ENCODE peak calls at places on chromosome 15, in ten cellular contexts. A is progenitor cell of endocrine pancreas; K is Jurkat, Clone E6-1; W is WERI-Rb-1; O is activated T-helper 1 cell treated with anti-CD3 and anti-CD28 coated beads, Interleukin-12 subunit alpha, Interleukin-12 subunit beta, Interleukin-2, Interleukin-4 antibody, amounts not matched to agents 30 ng/mL and 10 ng/mL and 1 ng/mL, durations not matched to agents 14 hours and 24 hours and 36 hours; S is substantia nigra; L is aorta; C is activated CD8-positive, alpha-beta T cell treated with anti-CD3 and anti-CD28 coated beads for 36 hours; Y is ELR; T is non-pigmented ciliary epithelial cell. V is an unnamed sample.

GRCh38 chr15:74202461-74203401 is at the start of gene STRA6:
- DNase-seq in A (peak; percentile 38), K (peak; percentile 49), W (peak; percentile 96), O (no peak), S (no peak), L (no peak), C (peak; percentile 42), Y (peak; percentile 54), T (no peak), V (no peak)

GRCh38 chr15:55823191-55823670 is 80.3 kb upstream of the PRTG start:
- DNase-seq in A (no peak), K (no peak), W (no peak), O (no peak), S (no peak), L (no peak), C (no peak), Y (peak; percentile 21), T (no peak), V (no peak)

GRCh38 chr15:74426404-74427281 is 7.1 kb downstream of the SEMA7A start:
- DNase-seq in A (no peak), K (no peak), W (no peak), O (no peak), S (no peak), L (no peak), C (no peak), Y (no peak), T (no peak), V (no peak)

GRCh38 chr15:100020181-100020580 is 286.9 kb upstream of the LYSMD4 start:
- DNase-seq in A (no peak), K (no peak), W (no peak), O (no peak), S (no peak), L (no peak), C (no peak), Y (no peak), T (no peak), V (no peak)

GRCh38 chr15:58506787-58507671 is 75.2 kb downstream of the LIPC start:
- DNase-seq in A (no peak), K (no peak), W (no peak), O (no peak), S (no peak), L (no peak), C (no peak), Y (no peak), T (no peak), V (no peak)

GRCh38 chr15:64112904-64113303 is 17.1 kb downstream of the SNX1 start:
- DNase-seq in A (no peak), K (no peak), W (no peak), O (no peak), S (no peak), L (no peak), C (no peak), Y (peak; percentile 8), T (no peak), V (peak; percentile 57)

GRCh38 chr15:83379574-83379973 is 67.6 kb upstream of the SH3GL3 start:
- DNase-seq in A (no peak), K (no peak), W (no peak), O (no peak), S (no peak), L (no peak), C (no peak), Y (peak; percentile 89), T (no peak), V (no peak)

GRCh38 chr15:86444527-86444926 is 364.9 kb downstream of the AGBL1 start:
- DNase-seq in A (no peak), K (no peak), W (no peak), O (no peak), S (no peak), L (no peak), C (no peak), Y (no peak), T (no peak), V (no peak)

GRCh38 chr15:63476229-63476632 is 28.2 kb upstream of the USP3 start:
- DNase-seq in A (no peak), K (no peak), W (no peak), O (no peak), S (no peak), L (no peak), C (no peak), Y (peak; percentile 99), T (peak; percentile 96), V (no peak)

GRCh38 chr15:80550910-80551265 is 144.2 kb upstream of the ABHD17C start:
- DNase-seq in A (no peak), K (no peak), W (no peak), O (no peak), S (no peak), L (no peak), C (no peak), Y (peak; percentile 56), T (peak; percentile 40), V (no peak)

GRCh38 chr15:62307551-62307950 is 142.5 kb upstream of the C2CD4B start:
- DNase-seq in A (no peak), K (no peak), W (no peak), O (no peak), S (no peak), L (no peak), C (no peak), Y (peak; percentile 87), T (peak; percentile 60), V (no peak)

GRCh38 chr15:31079519-31079918 is 22.0 kb downstream of the TRPM1 start:
- DNase-seq in A (no peak), K (no peak), W (no peak), O (no peak), S (no peak), L (no peak), C (no peak), Y (peak; percentile 78), T (no peak), V (no peak)

GRCh38 chr15:62952969-62953368 is 89.6 kb upstream of the TPM1 start:
- DNase-seq in A (no peak), K (no peak), W (no peak), O (no peak), S (no peak), L (no peak), C (no peak), Y (no peak), T (no peak), V (no peak)

GRCh38 chr15:60854858-60855568 is 374.1 kb downstream of the RORA start:
- DNase-seq in A (no peak), K (no peak), W (peak; percentile 19), O (no peak), S (no peak), L (no peak), C (peak; percentile 42), Y (no peak), T (no peak), V (peak; percentile 15)

GRCh38 chr15:69462030-69462492 is 9.4 kb downstream of the RPLP1 start:
- DNase-seq in A (no peak), K (no peak), W (no peak), O (no peak), S (no peak), L (peak; percentile 79), C (no peak), Y (no peak), T (no peak), V (no peak)

GRCh38 chr15:81939604-81940440 is 106.0 kb downstream of the MEX3B start:
- DNase-seq in A (no peak), K (peak; percentile 27), W (peak; percentile 24), O (no peak), S (no peak), L (no peak), C (peak; percentile 45), Y (peak; percentile 42), T (peak; percentile 44), V (peak; percentile 69)

GRCh38 chr15:32671339-32672325 is 30.1 kb downstream of the SCG5 start:
- DNase-seq in A (no peak), K (no peak), W (no peak), O (no peak), S (peak; percentile 16), L (no peak), C (no peak), Y (no peak), T (no peak), V (no peak)

GRCh38 chr15:74208496-74208895 is 5.9 kb upstream of the STRA6 start:
- DNase-seq in A (no peak), K (no peak), W (no peak), O (no peak), S (no peak), L (no peak), C (no peak), Y (no peak), T (no peak), V (no peak)

GRCh38 chr15:33440911-33441310 is 130.1 kb downstream of the RYR3 start:
- DNase-seq in A (no peak), K (no peak), W (no peak), O (no peak), S (no peak), L (no peak), C (no peak), Y (no peak), T (no peak), V (peak; percentile 16)

V was measured in GM12865.